ENCODE peak calls at places on chromosomes 7 and 10, in five cellular contexts. R is EL, L is AG04449, D is mesenteric fat pad, Z is HTR-8/SVneo. V is an unnamed sample.

GRCh38 chr7:151782598-151783448 is 94.1 kb downstream of the PRKAG2 start:
- DNase-seq in R (peak), L (no peak), D (no peak), Z (peak), V (no peak)

GRCh38 chr10:12950583-12951128 is 50.9 kb downstream of the CCDC3 start:
- DNase-seq in R (no peak), L (no peak), D (no peak), Z (no peak), V (no peak)

GRCh38 chr7:1959305-1959704 is 273.4 kb downstream of the MAD1L1 start:
- DNase-seq in R (no peak), L (no peak), D (no peak), Z (no peak), V (no peak)

GRCh38 chr7:10973942-10974716 is 457 bp downstream of the PHF14 start:
- DNase-seq in R (peak), L (no peak), D (no peak), Z (peak), V (no peak)

GRCh38 chr7:73626814-73627213 is 2.5 kb upstream of the MLXIPL start:
- DNase-seq in R (peak), L (no peak), D (no peak), Z (no peak), V (no peak)

GRCh38 chr7:27161721-27162547 is 3.4 kb downstream of the HOXA9 start:
- DNase-seq in R (peak), L (no peak), D (peak), Z (no peak), V (no peak)

GRCh38 chr10:34998940-34999339 is 91.2 kb downstream of the CUL2 start:
- DNase-seq in R (no peak), L (no peak), D (no peak), Z (no peak), V (no peak)

GRCh38 chr10:76393875-76394706 is 962.7 kb downstream of the LRMDA start:
- DNase-seq in R (no peak), L (no peak), D (no peak), Z (no peak), V (no peak)

GRCh38 chr10:88113232-88113631 is 249.8 kb downstream of the PTEN start:
- DNase-seq in R (no peak), L (no peak), D (no peak), Z (no peak), V (no peak)

GRCh38 chr7:46725136-46725535 is 804.1 kb upstream of the IGFBP3 start:
- DNase-seq in R (no peak), L (no peak), D (no peak), Z (no peak), V (no peak)

GRCh38 chr7:18250133-18250532 is 222.5 kb upstream of the PRPS1L1 start:
- DNase-seq in R (no peak), L (no peak), D (no peak), Z (no peak), V (no peak)

GRCh38 chr10:110022716-110023504 is 15.1 kb downstream of the ADD3 start:
- DNase-seq in R (no peak), L (no peak), D (no peak), Z (no peak), V (no peak)

GRCh38 chr10:86366033-86366901 is at the start of gene GRID1:
- DNase-seq in R (no peak), L (no peak), D (peak), Z (no peak), V (no peak)

GRCh38 chr7:74598558-74598957 is 59.0 kb upstream of the GTF2I start:
- DNase-seq in R (peak), L (no peak), D (no peak), Z (no peak), V (no peak)

GRCh38 chr10:84288151-84288550 is 40.2 kb upstream of the CCSER2 start:
- DNase-seq in R (no peak), L (no peak), D (no peak), Z (no peak), V (no peak)

GRCh38 chr7:144526912-144527610 is 123.6 kb upstream of the NOBOX start:
- DNase-seq in R (no peak), L (no peak), D (no peak), Z (no peak), V (no peak)

GRCh38 chr10:133567119-133567518 is 1.7 kb upstream of the SYCE1 start:
- DNase-seq in R (no peak), L (no peak), D (no peak), Z (no peak), V (no peak)

GRCh38 chr10:15879058-15879457 is 18.8 kb upstream of the MINDY3 start:
- DNase-seq in R (peak), L (no peak), D (no peak), Z (peak), V (no peak)

GRCh38 chr7:101315336-101315735 is 6.3 kb downstream of the IFT22 start:
- DNase-seq in R (peak), L (no peak), D (no peak), Z (no peak), V (no peak)

GRCh38 chr10:127149613-127150081 is 46.7 kb downstream of the INSYN2A start:
- DNase-seq in R (peak), L (no peak), D (no peak), Z (peak), V (no peak)

V was measured in NCI-H2029.